ENCODE peak calls at places on chromosomes 4 and X, in seven cellular contexts. One of them, this sample, is unnamed.

GRCh38 chrX:74421181-74422028 is at the start of gene SLC16A2:
- DNase-seq in CD8-positive, alpha-beta memory T cell: peak; percentile 10
- DNase-seq in adrenal gland: peak; percentile 77
- DNase-seq in CD8-positive, alpha-beta T cell: peak; percentile 0
- DNase-seq in lung: peak; percentile 57
- DNase-seq in hepatocyte: peak; percentile 81
- DNase-seq in body of pancreas: peak; percentile 81
- DNase-seq in this sample: peak; percentile 90

GRCh38 chrX:153299855-153300254 is 21.7 kb downstream of the PNMA6F start:
- DNase-seq in CD8-positive, alpha-beta memory T cell: no peak
- DNase-seq in adrenal gland: no peak
- DNase-seq in CD8-positive, alpha-beta T cell: no peak
- DNase-seq in lung: no peak
- DNase-seq in hepatocyte: no peak
- DNase-seq in body of pancreas: no peak
- DNase-seq in this sample: no peak

GRCh38 chrX:115958687-115959359 is 211.7 kb upstream of the AGTR2 start:
- DNase-seq in CD8-positive, alpha-beta memory T cell: no peak
- DNase-seq in adrenal gland: no peak
- DNase-seq in CD8-positive, alpha-beta T cell: no peak
- DNase-seq in lung: no peak
- DNase-seq in hepatocyte: no peak
- DNase-seq in body of pancreas: no peak
- DNase-seq in this sample: no peak

GRCh38 chr4:113784497-113785254 is 23.1 kb upstream of the CAMK2D start:
- DNase-seq in CD8-positive, alpha-beta memory T cell: no peak
- DNase-seq in adrenal gland: no peak
- DNase-seq in CD8-positive, alpha-beta T cell: no peak
- DNase-seq in lung: no peak
- DNase-seq in hepatocyte: peak; percentile 10
- DNase-seq in body of pancreas: no peak
- DNase-seq in this sample: no peak

GRCh38 chr4:78056265-78057129 is 626 bp upstream of the FRAS1 start:
- DNase-seq in CD8-positive, alpha-beta memory T cell: no peak
- DNase-seq in adrenal gland: peak; percentile 78
- DNase-seq in CD8-positive, alpha-beta T cell: no peak
- DNase-seq in lung: peak; percentile 81
- DNase-seq in hepatocyte: peak; percentile 90
- DNase-seq in body of pancreas: peak; percentile 91
- DNase-seq in this sample: peak; percentile 61

GRCh38 chrX:136954930-136955329 is 74.4 kb upstream of the RBMX start:
- DNase-seq in CD8-positive, alpha-beta memory T cell: no peak
- DNase-seq in adrenal gland: no peak
- DNase-seq in CD8-positive, alpha-beta T cell: no peak
- DNase-seq in lung: no peak
- DNase-seq in hepatocyte: peak; percentile 21
- DNase-seq in body of pancreas: no peak
- DNase-seq in this sample: no peak

GRCh38 chrX:109384569-109385174 is 97.2 kb downstream of the GUCY2F start:
- DNase-seq in CD8-positive, alpha-beta memory T cell: no peak
- DNase-seq in adrenal gland: no peak
- DNase-seq in CD8-positive, alpha-beta T cell: no peak
- DNase-seq in lung: no peak
- DNase-seq in hepatocyte: peak; percentile 64
- DNase-seq in body of pancreas: peak; percentile 2
- DNase-seq in this sample: no peak

GRCh38 chr4:89352541-89352940 is 44.9 kb upstream of the GPRIN3 start:
- DNase-seq in CD8-positive, alpha-beta memory T cell: no peak
- DNase-seq in adrenal gland: no peak
- DNase-seq in CD8-positive, alpha-beta T cell: no peak
- DNase-seq in lung: no peak
- DNase-seq in hepatocyte: no peak
- DNase-seq in body of pancreas: no peak
- DNase-seq in this sample: no peak

GRCh38 chr4:5510506-5510905 is 197.9 kb downstream of the EVC2 start:
- DNase-seq in CD8-positive, alpha-beta memory T cell: no peak
- DNase-seq in adrenal gland: no peak
- DNase-seq in CD8-positive, alpha-beta T cell: no peak
- DNase-seq in lung: no peak
- DNase-seq in hepatocyte: no peak
- DNase-seq in body of pancreas: no peak
- DNase-seq in this sample: no peak

GRCh38 chrX:139890991-139891700 is 41.7 kb downstream of the ATP11C start:
- DNase-seq in CD8-positive, alpha-beta memory T cell: no peak
- DNase-seq in adrenal gland: no peak
- DNase-seq in CD8-positive, alpha-beta T cell: no peak
- DNase-seq in lung: no peak
- DNase-seq in hepatocyte: no peak
- DNase-seq in body of pancreas: no peak
- DNase-seq in this sample: no peak

GRCh38 chr4:106875340-106875739 is 160.8 kb downstream of the DKK2 start:
- DNase-seq in CD8-positive, alpha-beta memory T cell: no peak
- DNase-seq in adrenal gland: no peak
- DNase-seq in CD8-positive, alpha-beta T cell: no peak
- DNase-seq in lung: no peak
- DNase-seq in hepatocyte: no peak
- DNase-seq in body of pancreas: no peak
- DNase-seq in this sample: no peak

GRCh38 chr4:31246856-31247255 is 526.7 kb downstream of the PCDH7 start:
- DNase-seq in CD8-positive, alpha-beta memory T cell: no peak
- DNase-seq in adrenal gland: no peak
- DNase-seq in CD8-positive, alpha-beta T cell: no peak
- DNase-seq in lung: no peak
- DNase-seq in hepatocyte: no peak
- DNase-seq in body of pancreas: no peak
- DNase-seq in this sample: no peak

GRCh38 chr4:74608151-74608949 is 163.4 kb downstream of the AREG start:
- DNase-seq in CD8-positive, alpha-beta memory T cell: no peak
- DNase-seq in adrenal gland: no peak
- DNase-seq in CD8-positive, alpha-beta T cell: no peak
- DNase-seq in lung: no peak
- DNase-seq in hepatocyte: peak; percentile 43
- DNase-seq in body of pancreas: no peak
- DNase-seq in this sample: no peak

GRCh38 chr4:138834029-138834428 is 181.6 kb upstream of the NOCT start:
- DNase-seq in CD8-positive, alpha-beta memory T cell: no peak
- DNase-seq in adrenal gland: no peak
- DNase-seq in CD8-positive, alpha-beta T cell: no peak
- DNase-seq in lung: no peak
- DNase-seq in hepatocyte: no peak
- DNase-seq in body of pancreas: no peak
- DNase-seq in this sample: no peak

GRCh38 chr4:81844717-81845116 is 373.0 kb upstream of the RASGEF1B start:
- DNase-seq in CD8-positive, alpha-beta memory T cell: peak; percentile 58
- DNase-seq in adrenal gland: peak; percentile 69
- DNase-seq in CD8-positive, alpha-beta T cell: peak; percentile 58
- DNase-seq in lung: peak; percentile 79
- DNase-seq in hepatocyte: peak; percentile 89
- DNase-seq in body of pancreas: peak; percentile 88
- DNase-seq in this sample: peak; percentile 84

GRCh38 chr4:27318740-27319139 is 458.1 kb downstream of the STIM2 start:
- DNase-seq in CD8-positive, alpha-beta memory T cell: no peak
- DNase-seq in adrenal gland: no peak
- DNase-seq in CD8-positive, alpha-beta T cell: no peak
- DNase-seq in lung: no peak
- DNase-seq in hepatocyte: peak; percentile 57
- DNase-seq in body of pancreas: peak; percentile 44
- DNase-seq in this sample: no peak

GRCh38 chr4:81504685-81505598 is 33.2 kb upstream of the RASGEF1B start:
- DNase-seq in CD8-positive, alpha-beta memory T cell: peak; percentile 48
- DNase-seq in adrenal gland: peak; percentile 48
- DNase-seq in CD8-positive, alpha-beta T cell: peak; percentile 34
- DNase-seq in lung: peak; percentile 70
- DNase-seq in hepatocyte: no peak
- DNase-seq in body of pancreas: peak; percentile 75
- DNase-seq in this sample: peak; percentile 84

GRCh38 chr4:140940589-140940988 is 184.4 kb upstream of the TBC1D9 start:
- DNase-seq in CD8-positive, alpha-beta memory T cell: no peak
- DNase-seq in adrenal gland: no peak
- DNase-seq in CD8-positive, alpha-beta T cell: no peak
- DNase-seq in lung: no peak
- DNase-seq in hepatocyte: no peak
- DNase-seq in body of pancreas: no peak
- DNase-seq in this sample: no peak
- H3K4me1 ChIP-seq in CD8-positive, alpha-beta memory T cell: no peaks in the 10 kb centered on the region
- H3K4me1 ChIP-seq in adrenal gland: peaks cover 50% of the 10 kb centered on the region
- H3K4me1 ChIP-seq in CD8-positive, alpha-beta T cell: no peaks in the 10 kb centered on the region
- H3K4me1 ChIP-seq in lung: peaks cover 19% of the 10 kb centered on the region
- H3K4me1 ChIP-seq in hepatocyte: peaks cover 7% of the 10 kb centered on the region
- H3K4me1 ChIP-seq in body of pancreas: no peaks in the 10 kb centered on the region
- H3K4me1 ChIP-seq in this sample: no peaks in the 10 kb centered on the region

GRCh38 chrX:107674480-107675364 is 46.4 kb downstream of the PRPS1 start:
- DNase-seq in CD8-positive, alpha-beta memory T cell: no peak
- DNase-seq in adrenal gland: peak; percentile 37
- DNase-seq in CD8-positive, alpha-beta T cell: peak; percentile 16
- DNase-seq in lung: peak; percentile 73
- DNase-seq in hepatocyte: peak; percentile 72
- DNase-seq in body of pancreas: peak; percentile 73
- DNase-seq in this sample: peak; percentile 88
- H3K4me1 ChIP-seq in CD8-positive, alpha-beta memory T cell: peaks cover 62% of the 10 kb centered on the region
- H3K4me1 ChIP-seq in adrenal gland: peaks cover 29% of the 10 kb centered on the region
- H3K4me1 ChIP-seq in CD8-positive, alpha-beta T cell: peaks cover 58% of the 10 kb centered on the region
- H3K4me1 ChIP-seq in lung: no peaks in the 10 kb centered on the region
- H3K4me1 ChIP-seq in hepatocyte: peaks cover 36% of the 10 kb centered on the region
- H3K4me1 ChIP-seq in body of pancreas: peaks cover 48% of the 10 kb centered on the region
- H3K4me1 ChIP-seq in this sample: no peaks in the 10 kb centered on the region

GRCh38 chr4:73257242-73257994 is 1.2 kb downstream of the ANKRD17 start:
- DNase-seq in CD8-positive, alpha-beta memory T cell: peak; percentile 58
- DNase-seq in adrenal gland: peak; percentile 79
- DNase-seq in CD8-positive, alpha-beta T cell: peak; percentile 43
- DNase-seq in lung: peak; percentile 73
- DNase-seq in hepatocyte: peak; percentile 89
- DNase-seq in body of pancreas: peak; percentile 91
- DNase-seq in this sample: peak; percentile 88
- H3K4me1 ChIP-seq in CD8-positive, alpha-beta memory T cell: peaks cover 47% of the 10 kb centered on the region
- H3K4me1 ChIP-seq in adrenal gland: peaks cover 54% of the 10 kb centered on the region
- H3K4me1 ChIP-seq in CD8-positive, alpha-beta T cell: peaks cover 52% of the 10 kb centered on the region
- H3K4me1 ChIP-seq in lung: peaks cover 8% of the 10 kb centered on the region
- H3K4me1 ChIP-seq in hepatocyte: peaks cover 32% of the 10 kb centered on the region
- H3K4me1 ChIP-seq in body of pancreas: peaks cover 49% of the 10 kb centered on the region
- H3K4me1 ChIP-seq in this sample: no peaks in the 10 kb centered on the region

GRCh38 chr4:3335385-3335784 is 42.6 kb downstream of the RGS12 start:
- DNase-seq in CD8-positive, alpha-beta memory T cell: no peak
- DNase-seq in adrenal gland: peak; percentile 8
- DNase-seq in CD8-positive, alpha-beta T cell: no peak
- DNase-seq in lung: peak; percentile 27
- DNase-seq in hepatocyte: no peak
- DNase-seq in body of pancreas: no peak
- DNase-seq in this sample: no peak

GRCh38 chr4:3336389-3337356 is 43.9 kb downstream of the RGS12 start:
- DNase-seq in CD8-positive, alpha-beta memory T cell: no peak
- DNase-seq in adrenal gland: peak; percentile 10
- DNase-seq in CD8-positive, alpha-beta T cell: no peak
- DNase-seq in lung: no peak
- DNase-seq in hepatocyte: no peak
- DNase-seq in body of pancreas: no peak
- DNase-seq in this sample: no peak

GRCh38 chr4:3332498-3332897 is 39.7 kb downstream of the RGS12 start:
- DNase-seq in CD8-positive, alpha-beta memory T cell: no peak
- DNase-seq in adrenal gland: no peak
- DNase-seq in CD8-positive, alpha-beta T cell: no peak
- DNase-seq in lung: no peak
- DNase-seq in hepatocyte: no peak
- DNase-seq in body of pancreas: no peak
- DNase-seq in this sample: no peak

GRCh38 chr4:3335982-3336381 is 43.2 kb downstream of the RGS12 start:
- DNase-seq in CD8-positive, alpha-beta memory T cell: no peak
- DNase-seq in adrenal gland: peak; percentile 11
- DNase-seq in CD8-positive, alpha-beta T cell: no peak
- DNase-seq in lung: no peak
- DNase-seq in hepatocyte: no peak
- DNase-seq in body of pancreas: no peak
- DNase-seq in this sample: no peak

GRCh38 chr4:3334316-3334715 is 41.5 kb downstream of the RGS12 start:
- DNase-seq in CD8-positive, alpha-beta memory T cell: no peak
- DNase-seq in adrenal gland: no peak
- DNase-seq in CD8-positive, alpha-beta T cell: no peak
- DNase-seq in lung: no peak
- DNase-seq in hepatocyte: no peak
- DNase-seq in body of pancreas: no peak
- DNase-seq in this sample: no peak
- H3K4me1 ChIP-seq in CD8-positive, alpha-beta memory T cell: no peaks in the 10 kb centered on the region
- H3K4me1 ChIP-seq in adrenal gland: no peaks in the 10 kb centered on the region
- H3K4me1 ChIP-seq in CD8-positive, alpha-beta T cell: no peaks in the 10 kb centered on the region
- H3K4me1 ChIP-seq in lung: no peaks in the 10 kb centered on the region
- H3K4me1 ChIP-seq in hepatocyte: peaks cover 4% of the 10 kb centered on the region
- H3K4me1 ChIP-seq in body of pancreas: no peaks in the 10 kb centered on the region
- H3K4me1 ChIP-seq in this sample: no peaks in the 10 kb centered on the region

DNA sequence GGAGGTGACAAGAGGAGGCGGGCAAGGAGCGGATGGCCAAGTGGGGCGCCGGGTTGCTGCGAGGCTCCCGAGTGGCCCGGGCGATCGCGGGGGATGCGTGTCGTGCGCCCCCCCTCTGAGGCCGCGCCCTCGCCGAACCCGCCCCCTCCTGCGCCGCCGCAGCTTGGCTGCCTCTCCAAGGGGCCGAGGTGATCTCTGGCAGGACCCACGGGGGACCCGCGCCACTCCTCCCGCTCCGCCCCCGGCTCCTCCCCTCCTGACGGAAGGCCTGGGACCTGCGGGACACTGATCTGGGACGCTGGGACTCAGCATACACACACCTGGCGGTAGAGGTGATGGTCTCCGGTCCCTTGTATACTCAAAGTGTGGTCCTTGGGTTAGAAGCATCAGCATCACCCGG is 21.9 kb upstream of the FAM47C start:
- DNase-seq in CD8-positive, alpha-beta memory T cell: no peak
- DNase-seq in adrenal gland: no peak
- DNase-seq in CD8-positive, alpha-beta T cell: no peak
- DNase-seq in lung: no peak
- DNase-seq in hepatocyte: no peak
- DNase-seq in body of pancreas: no peak
- DNase-seq in this sample: no peak
- H3K4me1 ChIP-seq in CD8-positive, alpha-beta memory T cell: no peaks in the 10 kb centered on the region
- H3K4me1 ChIP-seq in adrenal gland: no peaks in the 10 kb centered on the region
- H3K4me1 ChIP-seq in CD8-positive, alpha-beta T cell: no peaks in the 10 kb centered on the region
- H3K4me1 ChIP-seq in lung: no peaks in the 10 kb centered on the region
- H3K4me1 ChIP-seq in hepatocyte: no peaks in the 10 kb centered on the region
- H3K4me1 ChIP-seq in body of pancreas: no peaks in the 10 kb centered on the region
- H3K4me1 ChIP-seq in this sample: no peaks in the 10 kb centered on the region

DNA sequence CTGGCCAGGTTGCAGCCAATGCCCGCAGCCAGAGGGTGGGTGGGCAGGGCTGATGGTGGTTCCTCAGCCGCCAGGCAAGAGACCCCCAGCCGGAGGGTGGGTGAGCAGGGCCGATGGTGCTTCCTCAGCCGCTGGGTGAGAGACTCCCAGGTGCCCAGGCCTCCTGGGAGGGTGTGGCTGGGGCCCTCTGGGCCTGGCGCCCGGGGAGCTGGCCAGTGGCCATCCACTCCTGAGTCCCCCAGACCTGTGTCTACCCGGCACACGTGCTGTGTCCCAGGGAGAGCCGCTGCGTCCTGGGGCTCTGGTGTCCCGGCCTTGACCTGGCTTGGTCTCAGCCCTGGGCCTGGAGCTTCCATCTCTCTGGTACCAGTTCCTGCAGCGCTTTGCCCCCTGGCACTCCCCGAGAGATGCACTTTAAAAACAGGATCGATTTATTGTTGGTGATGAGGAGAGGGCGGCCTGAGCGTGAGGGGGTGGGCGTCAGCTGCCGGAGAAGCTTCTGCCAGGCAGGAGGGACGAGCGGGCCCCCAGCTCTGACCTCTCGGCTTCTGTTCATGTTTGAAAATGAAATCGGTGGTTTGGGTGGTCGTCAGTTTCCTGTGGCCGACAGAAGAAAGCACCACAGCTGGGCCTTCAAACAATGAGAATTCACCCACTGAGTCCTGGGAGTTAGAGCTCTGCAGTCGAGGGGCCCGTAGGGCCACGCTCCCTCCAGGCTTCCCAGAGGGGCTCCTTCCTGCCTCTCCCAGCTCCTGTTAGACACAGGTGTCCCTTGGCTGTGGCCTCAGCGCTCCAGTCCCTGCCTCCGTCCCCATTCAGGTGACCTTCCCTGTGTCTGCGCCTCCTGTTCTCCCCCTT is 6.5 kb downstream of the DOK7 start:
- DNase-seq in CD8-positive, alpha-beta memory T cell: no peak
- DNase-seq in adrenal gland: no peak
- DNase-seq in CD8-positive, alpha-beta T cell: no peak
- DNase-seq in lung: no peak
- DNase-seq in hepatocyte: no peak
- DNase-seq in body of pancreas: peak; percentile 60
- DNase-seq in this sample: no peak
- H3K4me1 ChIP-seq in CD8-positive, alpha-beta memory T cell: no peaks in the 10 kb centered on the region
- H3K4me1 ChIP-seq in adrenal gland: no peaks in the 10 kb centered on the region
- H3K4me1 ChIP-seq in CD8-positive, alpha-beta T cell: no peaks in the 10 kb centered on the region
- H3K4me1 ChIP-seq in lung: no peaks in the 10 kb centered on the region
- H3K4me1 ChIP-seq in hepatocyte: no peaks in the 10 kb centered on the region
- H3K4me1 ChIP-seq in body of pancreas: peaks cover 52% of the 10 kb centered on the region
- H3K4me1 ChIP-seq in this sample: no peaks in the 10 kb centered on the region